ENCODE peak calls at places on chromosomes 13 and 19, in four cellular contexts. O is A549, L is K562, W is HepG2. H is an unnamed sample.

GRCh38 chr19:1175020-1175419 is 952 bp upstream of the SBNO2 start:
- DNase-seq in W (no peak), O (no peak), L (no peak), H (no peak)

GRCh38 chr13:52070929-52071523 is 46.5 kb downstream of the UTP14C start:
- DNase-seq in O (no peak), W (peak; percentile 54), L (peak; percentile 76), H (no peak)

GRCh38 chr19:3440082-3440481 is 40.2 kb downstream of the SMIM24 start:
- DNase-seq in W (peak; percentile 50), L (peak; percentile 65), O (peak; percentile 63), H (peak; percentile 87)

GRCh38 chr19:1172353-1173159 is 1.5 kb downstream of the SBNO2 start:
- DNase-seq in L (no peak), O (no peak), W (no peak), H (peak; percentile 18)

GRCh38 chr13:50809133-50810090 is 34.1 kb downstream of the DLEU7 start:
- DNase-seq in L (no peak), O (no peak), W (no peak), H (no peak)

GRCh38 chr13:114146629-114147028 is 14.2 kb upstream of the RASA3 start:
- DNase-seq in L (peak; percentile 26), O (peak; percentile 21), W (no peak), H (peak; percentile 57)

GRCh38 chr19:28727835-28728159 is 485.2 kb downstream of the UQCRFS1 start:
- DNase-seq in L (no peak), W (no peak), O (no peak), H (no peak)

GRCh38 chr19:46813570-46814358 is 25.4 kb upstream of the SLC1A5 start:
- DNase-seq in O (peak; percentile 47), W (peak; percentile 56), L (no peak), H (no peak)

GRCh38 chr13:66994097-66994496 is 236.0 kb downstream of the PCDH9 start:
- DNase-seq in O (peak; percentile 49), L (peak; percentile 78), W (peak; percentile 38), H (peak; percentile 83)

GRCh38 chr13:23858586-23858985 is 30.6 kb downstream of the MIPEP start:
- DNase-seq in O (no peak), W (no peak), L (no peak), H (no peak)

GRCh38 chr13:22080832-22081231 is 410.0 kb downstream of the FGF9 start:
- DNase-seq in L (no peak), O (no peak), W (no peak), H (no peak)

GRCh38 chr19:39413903-39414608 is 1.6 kb downstream of the PLEKHG2 start:
- DNase-seq in O (peak; percentile 91), W (peak; percentile 32), L (peak; percentile 48), H (no peak)

GRCh38 chr19:37855098-37855497 is 51.3 kb downstream of the WDR87 start:
- DNase-seq in O (no peak), W (no peak), L (no peak), H (no peak)

GRCh38 chr19:1259206-1259872 is 9.8 kb upstream of the CIRBP start:
- DNase-seq in O (peak; percentile 25), L (peak; percentile 79), W (peak; percentile 86), H (peak; percentile 74)

GRCh38 chr13:61417171-61417570 is 1.5 kb upstream of the PCDH20 start:
- DNase-seq in O (no peak), W (no peak), L (no peak), H (no peak)

GRCh38 chr13:85140192-85140591 is 659.0 kb downstream of the SLITRK6 start:
- DNase-seq in L (no peak), W (no peak), O (no peak), H (no peak)

GRCh38 chr19:2047449-2048103 is 3.5 kb downstream of the MKNK2 start:
- DNase-seq in L (no peak), W (no peak), O (peak; percentile 53), H (no peak)

GRCh38 chr13:25214371-25215252 is 42.5 kb upstream of the AMER2 start:
- DNase-seq in O (no peak), W (no peak), L (no peak), H (no peak)

GRCh38 chr19:16326401-16327130 is 1.9 kb downstream of the KLF2 start:
- DNase-seq in W (no peak), O (no peak), L (no peak), H (peak; percentile 60)

GRCh38 chr13:73190477-73190876 is 131.7 kb downstream of the KLF5 start:
- DNase-seq in W (no peak), O (no peak), L (no peak), H (no peak)

GRCh38 chr19:44738603-44739585 is 9.6 kb upstream of the BCL3 start:
- DNase-seq in O (peak; percentile 89), L (no peak), W (peak; percentile 62), H (no peak)

GRCh38 chr19:17321655-17322489 is 12.5 kb downstream of the DDA1 start:
- DNase-seq in O (no peak), L (no peak), W (no peak), H (no peak)

GRCh38 chr13:31172001-31172400 is 10.3 kb upstream of the HSPH1 start:
- DNase-seq in O (no peak), L (no peak), W (no peak), H (no peak)

GRCh38 chr19:33906578-33907335 is 110.1 kb downstream of the KCTD15 start:
- DNase-seq in W (peak; percentile 6), L (no peak), O (no peak), H (peak; percentile 60)

GRCh38 chr13:90576067-90576466 is 771.4 kb upstream of the MIR17HG start:
- DNase-seq in W (no peak), O (no peak), L (no peak), H (no peak)

GRCh38 chr19:21569497-21569870 is 64.1 kb downstream of the ZNF429 start:
- DNase-seq in W (no peak), O (no peak), L (no peak), H (no peak)

GRCh38 chr13:102877285-102877684 is 31.5 kb downstream of the ERCC5 start:
- DNase-seq in L (no peak), O (no peak), W (peak; percentile 53), H (no peak)

GRCh38 chr19:19568802-19569756 is 31.0 kb downstream of the CILP2 start:
- DNase-seq in O (no peak), L (no peak), W (no peak), H (no peak)

GRCh38 chr13:27044837-27045570 is 126.6 kb downstream of the USP12 start:
- DNase-seq in O (no peak), W (no peak), L (no peak), H (no peak)

GRCh38 chr19:49441210-49441959 is at the start of gene SLC17A7:
- DNase-seq in W (no peak), L (peak; percentile 74), O (peak; percentile 91), H (peak; percentile 85)
- TF ChIP-seq NR3C1 in W (no peak), L (no peak), O (no peak), H (no peak)

DNA sequence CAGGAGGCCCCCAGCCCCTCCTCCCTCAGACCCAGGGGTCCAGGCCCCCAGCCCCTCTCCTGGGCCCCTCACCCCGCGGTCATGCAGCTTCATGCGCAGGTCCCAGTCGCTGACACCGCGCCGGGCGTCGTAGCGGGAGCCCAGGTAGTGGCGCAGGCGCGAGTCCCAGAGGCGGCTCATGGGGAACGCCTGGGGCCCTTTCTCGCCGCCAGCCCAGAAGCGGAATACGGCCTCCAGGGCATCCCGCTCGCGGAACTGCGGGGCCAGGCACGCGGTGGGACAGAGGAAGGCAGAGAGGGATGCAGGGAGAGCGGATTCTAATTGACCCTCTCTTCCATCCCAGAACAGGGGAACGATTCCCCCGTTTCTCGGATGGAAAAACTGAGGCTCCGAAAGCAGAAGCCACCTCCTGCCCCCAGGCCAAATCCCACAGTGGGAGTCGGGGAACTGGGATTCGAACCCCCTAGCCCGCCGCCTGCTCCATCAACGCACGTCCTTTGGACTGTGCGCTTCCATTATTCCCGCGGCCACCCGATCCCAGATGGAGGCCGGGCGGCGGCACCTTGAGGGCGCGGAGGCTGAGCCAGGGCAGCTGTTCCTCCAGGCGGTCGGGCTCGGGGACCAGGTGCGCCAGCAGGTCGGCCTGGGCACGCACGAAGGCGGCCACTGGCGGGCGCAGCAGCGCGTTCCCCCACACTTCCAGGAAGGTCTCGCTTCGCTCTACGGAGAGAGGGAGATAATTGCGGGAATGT is 4.2 kb upstream of the TNNI3 start:
- DNase-seq in O (no peak), L (no peak), W (no peak), H (peak; percentile 49)
- TF ChIP-seq NR3C1 in O (no peak), L (no peak), W (no peak), H (no peak)

DNA sequence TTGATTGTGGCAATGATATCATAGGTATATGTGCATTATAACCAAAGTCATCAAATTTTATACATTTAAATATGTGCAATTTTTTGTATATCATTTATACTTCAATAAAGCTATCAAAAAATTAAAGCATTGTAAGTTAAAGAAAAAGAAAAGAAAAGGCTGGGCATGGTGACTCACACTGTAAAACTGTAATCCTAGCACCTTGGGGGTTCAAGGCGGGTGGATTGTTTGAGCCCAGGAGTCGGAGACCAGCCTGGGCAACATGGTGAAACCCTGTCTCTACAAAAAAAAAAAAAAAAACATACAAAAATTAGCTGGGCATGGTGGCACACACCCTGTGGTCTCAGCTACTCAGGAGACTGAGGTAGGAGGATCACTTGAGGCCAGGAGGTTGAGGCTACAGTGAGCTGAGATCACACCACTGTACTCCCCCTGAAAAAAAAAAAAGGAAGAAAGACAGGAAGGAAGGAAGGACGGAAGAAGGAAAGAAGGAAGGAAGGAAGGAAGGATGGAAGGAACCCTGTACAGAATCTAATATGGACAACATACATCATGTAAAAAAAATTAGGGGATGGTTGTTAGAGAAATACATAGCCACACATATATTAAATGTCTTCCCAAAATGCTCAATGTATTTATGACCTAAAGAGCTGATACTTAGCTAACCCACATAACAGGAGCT is 21.7 kb upstream of the SLC25A30 start:
- DNase-seq in W (no peak), L (no peak), O (no peak), H (no peak)
- TF ChIP-seq NR3C1 in W (no peak), L (no peak), O (no peak), H (no peak)

DNA sequence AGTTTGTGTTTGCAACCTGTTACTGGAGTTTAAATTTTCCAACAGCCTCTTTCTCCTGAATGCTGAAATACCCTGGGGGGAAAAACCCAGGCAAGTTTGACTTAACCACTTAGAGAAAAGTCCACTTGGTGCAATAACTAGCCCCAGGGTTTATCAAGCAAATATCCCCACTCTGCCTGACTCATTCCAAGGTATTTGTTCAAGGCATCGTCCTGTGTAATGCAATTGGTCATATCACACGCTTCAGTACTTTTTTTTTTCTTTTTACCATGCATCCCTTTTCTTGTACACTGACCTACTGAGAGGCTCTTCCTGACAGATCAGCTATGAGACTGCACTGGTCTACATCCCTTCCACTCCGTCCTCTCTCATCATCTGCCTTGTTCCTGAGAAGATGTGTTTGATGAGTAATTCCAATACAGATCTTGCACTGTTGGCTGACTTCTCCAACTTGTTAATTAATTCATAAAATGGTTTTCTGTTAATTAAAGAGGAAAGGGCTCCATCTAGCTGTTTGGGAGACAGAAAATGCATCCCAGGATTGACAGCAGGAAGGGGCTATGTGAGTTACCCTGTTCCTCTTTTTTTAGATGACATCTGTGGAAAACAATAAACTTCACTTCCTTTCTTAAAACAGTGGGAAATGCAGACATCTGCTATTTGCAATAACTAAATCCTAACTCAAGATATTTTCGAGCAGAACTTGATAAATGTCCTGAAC is 212.6 kb upstream of the IRS2 start:
- DNase-seq in W (no peak), L (no peak), O (peak; percentile 80), H (no peak)
- TF ChIP-seq NR3C1 in W (no peak), L (no peak), O (no peak), H (no peak)

H was measured in WTC11.